ENCODE peak calls at places on chromosomes 11 and 22, in seven cellular contexts. D is GM10248, S is adrenal gland, U is tibial nerve, O is brain microvascular endothelial cell, I is right atrium auricular region, G is prostate gland. P is an unnamed sample.
A peak's percentile ranks its signal among the peaks of the same experiment; 100 is the strongest.

GRCh38 chr11:11567862-11568650 is 53.7 kb downstream of the GALNT18 start:
- DNase-seq in G (peak; percentile 36), D (no peak), U (no peak), I (no peak), S (no peak), O (no peak), P (no peak)

GRCh38 chr11:16805942-16806341 is 67.5 kb downstream of the C11orf58 start:
- DNase-seq in D (no peak), I (no peak), S (no peak), G (no peak), U (no peak), O (no peak), P (no peak)

GRCh38 chr11:62811659-62812058 is 6.4 kb upstream of the NXF1 start:
- DNase-seq in O (no peak), G (no peak), I (no peak), U (no peak), D (no peak), S (no peak), P (no peak)

GRCh38 chr11:65586247-65586630 is 9.4 kb downstream of the KCNK7 start:
- DNase-seq in G (no peak), O (no peak), U (no peak), I (no peak), S (no peak), D (no peak), P (no peak)

GRCh38 chr11:134170177-134170908 is 53.4 kb downstream of the NCAPD3 start:
- DNase-seq in G (no peak), I (no peak), D (no peak), U (no peak), S (no peak), O (no peak), P (no peak)

GRCh38 chr22:48693377-48694135 is 1134.1 kb downstream of the BRD1 start:
- DNase-seq in I (no peak), O (no peak), G (no peak), D (no peak), S (no peak), U (no peak), P (no peak)

GRCh38 chr11:134032501-134033091 is 36.3 kb upstream of the JAM3 start:
- DNase-seq in S (no peak), O (no peak), U (no peak), I (no peak), D (no peak), G (no peak), P (no peak)

GRCh38 chr11:130999992-131000770 is 83.9 kb upstream of the SNX19 start:
- DNase-seq in O (peak; percentile 97), G (no peak), S (no peak), I (no peak), D (no peak), U (no peak), P (peak; percentile 90)

GRCh38 chr11:116948375-116948774 is 111.0 kb upstream of the APOA1 start:
- DNase-seq in I (no peak), U (no peak), G (no peak), O (peak; percentile 54), S (no peak), D (no peak), P (no peak)

GRCh38 chr22:30649430-30650007 is 13.9 kb downstream of the SLC35E4 start:
- DNase-seq in O (peak; percentile 63), I (no peak), S (peak; percentile 49), U (no peak), D (peak; percentile 86), G (no peak), P (peak; percentile 58)

GRCh38 chr22:44085743-44086741 is 61.9 kb downstream of the PARVB start:
- DNase-seq in U (peak; percentile 48), O (peak; percentile 18), G (peak; percentile 74), I (peak; percentile 74), D (peak; percentile 68), S (peak; percentile 95), P (peak; percentile 15)

GRCh38 chr22:22903355-22903777 is 15.8 kb downstream of the IGLL5 start:
- DNase-seq in U (no peak), D (no peak), O (no peak), G (no peak), S (no peak), I (no peak), P (no peak)

GRCh38 chr11:66858186-66858938 is 1.5 kb downstream of the LRFN4 start:
- DNase-seq in S (no peak), D (no peak), O (no peak), I (no peak), G (no peak), U (no peak), P (no peak)

GRCh38 chr11:22449441-22449840 is 111.3 kb downstream of the SLC17A6 start:
- DNase-seq in S (no peak), D (no peak), O (peak; percentile 14), U (no peak), G (no peak), I (no peak), P (no peak)

GRCh38 chr11:122101625-122102291 is 14.3 kb downstream of the BLID start:
- DNase-seq in D (no peak), I (peak; percentile 85), U (peak; percentile 78), G (peak; percentile 51), S (peak; percentile 57), O (peak; percentile 74), P (no peak)

GRCh38 chr11:57324154-57324885 is 432 bp downstream of the TNKS1BP1 start:
- DNase-seq in U (no peak), I (no peak), G (peak; percentile 40), D (peak; percentile 57), O (peak; percentile 34), S (peak; percentile 63), P (no peak)

GRCh38 chr11:57407521-57407920 is 17.1 kb upstream of the PRG2 start:
- DNase-seq in G (no peak), D (no peak), U (no peak), O (no peak), I (no peak), S (no peak), P (no peak)

GRCh38 chr11:126485021-126485781 is 129.7 kb downstream of the ST3GAL4 start:
- DNase-seq in U (no peak), G (no peak), I (no peak), O (peak; percentile 2), S (no peak), D (peak; percentile 64), P (no peak)

GRCh38 chr11:67309661-67310061 is 6.3 kb downstream of the SSH3 start:
- DNase-seq in G (no peak), O (no peak), D (no peak), I (no peak), U (no peak), S (no peak), P (no peak)

GRCh38 chr11:109971184-109971523 is 122.0 kb upstream of the ZC3H12C start:
- DNase-seq in U (no peak), O (peak; percentile 73), S (peak; percentile 25), G (no peak), D (no peak), I (no peak), P (peak; percentile 16)

GRCh38 chr11:92168936-92169335 is 55.7 kb upstream of the FAT3 start:
- DNase-seq in G (no peak), S (no peak), I (no peak), O (no peak), U (no peak), D (no peak), P (no peak)

GRCh38 chr11:10891321-10891720 is 33.5 kb upstream of the ZBED5 start:
- DNase-seq in U (no peak), D (no peak), S (no peak), I (no peak), G (no peak), O (no peak), P (no peak)

GRCh38 chr22:40156001-40156516 is 21.7 kb upstream of the TNRC6B start:
- DNase-seq in U (no peak), O (peak; percentile 60), S (peak; percentile 58), D (no peak), I (no peak), G (peak; percentile 72), P (no peak)
- TF ChIP-seq CTCF in U (no peak), O (peak; percentile 44), S (peak; percentile 32), D (no peak), I (peak; percentile 14), G (peak; percentile 50), P (peak; percentile 15)

GRCh38 chr11:100830295-100830694 is 143.2 kb downstream of the ARHGAP42 start:
- DNase-seq in D (no peak), I (no peak), O (peak; percentile 24), G (no peak), U (no peak), S (no peak), P (no peak)

GRCh38 chr11:100831929-100832480 is 144.9 kb downstream of the ARHGAP42 start:
- DNase-seq in I (no peak), S (peak; percentile 25), U (no peak), G (no peak), D (no peak), O (peak; percentile 4), P (no peak)

GRCh38 chr11:100830978-100831732 is 144.1 kb downstream of the ARHGAP42 start:
- DNase-seq in U (peak; percentile 67), G (no peak), O (peak; percentile 42), S (no peak), I (no peak), D (no peak), P (peak; percentile 52)

GRCh38 chr11:100825610-100826009 is 138.5 kb downstream of the ARHGAP42 start:
- DNase-seq in D (no peak), S (no peak), O (no peak), U (no peak), I (no peak), G (no peak), P (no peak)

DNA sequence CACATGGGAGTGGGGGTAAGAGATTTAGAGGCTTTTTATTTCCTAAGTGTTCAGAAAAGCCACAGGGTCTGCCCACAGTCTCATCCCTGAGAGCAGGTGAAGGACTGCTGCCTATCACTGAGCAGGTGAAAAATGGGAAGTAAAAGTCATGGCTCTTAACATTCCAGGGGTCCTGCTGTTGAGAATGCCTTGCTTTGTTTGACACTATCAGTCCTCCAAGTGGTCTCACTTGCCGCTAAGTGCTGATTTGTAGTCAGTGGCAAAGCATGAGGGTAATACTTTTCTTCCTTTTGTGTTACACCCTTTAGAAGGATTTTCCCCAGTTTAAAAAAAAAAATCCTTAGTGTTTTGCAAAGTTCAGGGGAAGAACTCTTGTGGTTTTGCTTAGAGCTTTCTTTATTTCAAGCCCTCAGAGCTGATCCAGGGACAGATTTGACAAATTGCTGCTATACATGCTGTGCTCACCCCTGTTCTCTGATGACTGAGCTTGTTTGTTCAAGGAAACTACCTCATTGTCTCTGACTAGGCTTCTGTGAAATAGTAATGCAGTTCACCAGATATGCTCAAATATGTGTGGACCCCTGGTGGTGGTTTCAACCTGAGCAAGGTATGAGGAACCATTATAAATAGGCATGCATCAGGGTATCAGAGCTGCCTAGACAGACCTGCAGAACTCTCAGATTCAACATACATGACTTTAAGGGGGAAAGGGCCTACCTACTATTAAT is 141.0 kb downstream of the ARHGAP42 start:
- DNase-seq in S (no peak), U (no peak), I (no peak), G (no peak), O (peak; percentile 66), D (no peak), P (no peak)
- TF ChIP-seq CTCF in S (peak; percentile 8), U (no peak), I (peak; percentile 33), G (no peak), O (peak; percentile 63), D (no peak), P (peak; percentile 21)

GRCh38 chr11:87870081-87870480 is 305.2 kb downstream of the RAB38 start:
- DNase-seq in D (no peak), S (no peak), O (peak; percentile 16), G (no peak), I (no peak), U (no peak), P (no peak)
- TF ChIP-seq CTCF in D (no peak), S (no peak), O (no peak), G (no peak), I (no peak), U (no peak), P (no peak)

GRCh38 chr11:81658722-81659121 is 1074.9 kb downstream of the FAM181B start:
- DNase-seq in G (no peak), O (peak; percentile 21), S (peak; percentile 3), U (no peak), D (peak; percentile 21), I (no peak), P (no peak)
- TF ChIP-seq CTCF in G (no peak), O (peak; percentile 60), S (peak; percentile 10), U (no peak), D (peak; percentile 55), I (no peak), P (no peak)